ENCODE peak calls at places on chromosomes 1 and 21, in seven cellular contexts. S is CD8-positive, alpha-beta memory T cell; R is right atrium auricular region; B is adrenal gland; D is pancreas; Q is gastrocnemius medialis; I is Peyer's patch. N is an unnamed sample. For H3K4me1, the result is how much of the 10 kb centered on the place peaks cover.

GRCh38 chr21:42346441-42346840 is 4.4 kb downstream of the TFF2 start:
- DNase-seq in S (no peak), R (no peak), B (no peak), D (no peak), Q (no peak), I (no peak), N (no peak)

GRCh38 chr1:214386747-214387146 is 105.8 kb downstream of the SMYD2 start:
- DNase-seq in S (no peak), R (no peak), B (peak), D (no peak), Q (peak), I (no peak), N (no peak)

GRCh38 chr21:33968082-33968997 is 52.7 kb upstream of the ATP5PO start:
- DNase-seq in S (no peak), R (no peak), B (no peak), D (no peak), Q (no peak), I (peak), N (peak)

GRCh38 chr1:153790282-153790995 is 15.2 kb downstream of the SLC27A3 start:
- DNase-seq in S (no peak), R (peak), B (peak), D (peak), Q (peak), I (peak), N (no peak)

GRCh38 chr1:168709407-168709891 is 19.6 kb downstream of the DPT start:
- DNase-seq in S (no peak), R (no peak), B (no peak), D (peak), Q (no peak), I (no peak), N (no peak)

GRCh38 chr1:15835741-15836510 is 11.6 kb upstream of the SPEN start:
- DNase-seq in S (peak), R (peak), B (peak), D (peak), Q (peak), I (peak), N (peak)

GRCh38 chr1:185352067-185352466 is 35.0 kb upstream of the IVNS1ABP start:
- DNase-seq in S (no peak), R (no peak), B (no peak), D (no peak), Q (no peak), I (no peak), N (no peak)

GRCh38 chr1:115925511-115925910 is 50.8 kb upstream of the SLC22A15 start:
- DNase-seq in S (no peak), R (no peak), B (peak), D (no peak), Q (no peak), I (no peak), N (no peak)

GRCh38 chr1:29974345-29974744 is 738.0 kb downstream of the PTPRU start:
- DNase-seq in S (no peak), R (no peak), B (no peak), D (no peak), Q (no peak), I (no peak), N (no peak)

GRCh38 chr1:145959957-145960467 is 2.2 kb upstream of the LIX1L start:
- DNase-seq in S (no peak), R (no peak), B (no peak), D (no peak), Q (no peak), I (peak), N (no peak)
- H3K4me3 ChIP-seq in S (peak), R (peak), B (no peak), D (peak), Q (peak), I (peak), N (peak)

GRCh38 chr1:111214884-111215283 is 12.6 kb upstream of the CHI3L2 start:
- DNase-seq in S (peak), R (no peak), B (no peak), D (no peak), Q (no peak), I (no peak), N (no peak)

GRCh38 chr1:111216751-111217150 is 10.8 kb upstream of the CHI3L2 start:
- DNase-seq in S (no peak), R (no peak), B (no peak), D (no peak), Q (no peak), I (no peak), N (no peak)

GRCh38 chr1:111212634-111213335 is 12.3 kb upstream of the DENND2D start:
- DNase-seq in S (no peak), R (no peak), B (no peak), D (no peak), Q (no peak), I (no peak), N (no peak)

GRCh38 chr1:111214086-111214801 is 13.3 kb upstream of the CHI3L2 start:
- DNase-seq in S (no peak), R (no peak), B (no peak), D (no peak), Q (no peak), I (no peak), N (peak)

GRCh38 chr1:111213412-111213811 is 13.0 kb upstream of the DENND2D start:
- DNase-seq in S (no peak), R (no peak), B (no peak), D (no peak), Q (no peak), I (no peak), N (no peak)
- H3K4me1 ChIP-seq in S (half or more), R (under half), B (under half), D (under half), Q (under half), I (under half), N (under half)

DNA sequence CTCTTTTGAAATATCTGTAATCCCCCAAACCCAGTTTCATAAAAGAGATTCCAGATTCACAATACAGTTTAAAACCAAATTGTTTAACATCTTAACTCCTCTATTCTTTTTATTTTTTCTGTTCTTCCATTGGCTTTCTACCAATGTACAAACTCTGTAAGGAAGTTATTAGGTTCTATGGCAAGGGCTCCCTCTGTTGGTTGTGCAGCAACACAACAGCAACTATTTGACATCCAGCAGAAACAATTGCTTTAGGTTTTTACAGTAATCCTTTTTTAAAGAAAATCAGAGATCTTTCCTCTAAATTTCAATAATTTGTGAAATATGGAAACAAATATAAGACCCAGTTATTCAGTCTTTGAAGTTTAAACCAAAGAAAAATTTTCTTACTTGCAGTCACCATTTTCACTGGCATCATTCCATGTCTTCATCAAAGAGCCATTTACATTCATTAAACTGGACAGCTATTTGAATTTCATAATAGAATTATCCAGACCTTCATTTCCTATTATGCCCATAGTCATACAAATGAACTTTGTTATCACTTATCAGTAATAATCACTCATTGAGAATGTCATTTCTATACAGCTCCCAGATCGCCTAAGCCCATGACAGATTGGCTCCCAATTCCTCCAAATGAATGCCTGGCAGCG is 46.5 kb upstream of the RNF11 start:
- DNase-seq in S (peak), R (no peak), B (peak), D (peak), Q (no peak), I (peak), N (no peak)
- H3K4me3 ChIP-seq in S (no peak), R (no peak), B (no peak), D (no peak), Q (no peak), I (no peak), N (no peak)

DNA sequence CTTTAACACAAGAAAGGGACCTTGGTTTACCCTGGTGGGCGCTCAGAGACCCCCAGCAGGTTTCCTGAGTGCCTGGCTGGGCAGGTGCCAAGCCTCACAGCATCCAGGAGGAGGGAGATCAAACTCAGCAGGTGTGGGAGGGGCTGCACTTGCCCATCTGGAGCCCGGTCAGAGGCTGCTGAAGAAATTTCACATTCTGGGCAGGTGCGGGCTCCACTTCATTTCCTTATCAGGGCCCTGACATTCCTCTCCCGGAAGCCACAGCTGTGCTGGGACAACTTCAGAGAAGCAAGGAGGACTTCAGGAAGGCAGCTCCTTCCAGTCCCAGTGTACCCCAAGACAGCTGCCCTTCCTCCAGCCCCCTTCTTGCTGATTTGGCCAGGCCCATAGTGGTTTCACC is 82.9 kb downstream of the ITPKB start:
- DNase-seq in S (no peak), R (no peak), B (no peak), D (peak), Q (no peak), I (no peak), N (peak)
- H3K4me1 ChIP-seq in S (under half), R (under half), B (under half), D (half or more), Q (half or more), I (half or more), N (under half)

GRCh38 chr1:178749581-178750166 is 24.6 kb downstream of the RALGPS2 start:
- DNase-seq in S (no peak), R (no peak), B (no peak), D (no peak), Q (no peak), I (no peak), N (no peak)
- H3K4me3 ChIP-seq in S (no peak), R (no peak), B (no peak), D (no peak), Q (no peak), I (no peak), N (no peak)

DNA sequence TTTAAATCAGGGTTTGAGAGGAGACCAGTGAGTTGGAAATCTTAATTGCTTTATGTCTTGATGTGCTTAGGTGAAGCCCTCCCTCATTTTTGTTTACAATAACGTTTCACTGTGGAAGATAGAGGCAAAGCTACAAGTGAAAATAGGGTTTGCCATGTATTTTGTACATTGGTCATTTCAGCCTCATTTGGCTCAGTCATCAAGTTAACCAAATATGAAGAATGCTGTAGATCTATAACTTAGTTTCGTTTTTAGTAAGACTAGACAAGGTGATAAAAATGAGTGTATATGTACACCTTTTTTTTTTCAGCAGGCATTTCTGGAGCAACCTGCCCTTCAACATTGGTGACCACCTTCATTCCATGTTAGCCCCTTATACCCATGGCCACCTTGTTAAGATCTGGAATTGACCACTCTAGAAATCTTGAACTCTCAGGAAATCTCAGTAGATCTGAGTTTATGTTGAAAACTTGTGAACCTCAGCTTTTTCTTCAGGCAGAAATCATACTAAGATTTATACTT is 2.9 kb downstream of the NFYC start:
- DNase-seq in S (no peak), R (no peak), B (no peak), D (no peak), Q (no peak), I (no peak), N (no peak)
- H3K4me1 ChIP-seq in S (half or more), R (under half), B (half or more), D (under half), Q (under half), I (under half), N (under half)

DNA sequence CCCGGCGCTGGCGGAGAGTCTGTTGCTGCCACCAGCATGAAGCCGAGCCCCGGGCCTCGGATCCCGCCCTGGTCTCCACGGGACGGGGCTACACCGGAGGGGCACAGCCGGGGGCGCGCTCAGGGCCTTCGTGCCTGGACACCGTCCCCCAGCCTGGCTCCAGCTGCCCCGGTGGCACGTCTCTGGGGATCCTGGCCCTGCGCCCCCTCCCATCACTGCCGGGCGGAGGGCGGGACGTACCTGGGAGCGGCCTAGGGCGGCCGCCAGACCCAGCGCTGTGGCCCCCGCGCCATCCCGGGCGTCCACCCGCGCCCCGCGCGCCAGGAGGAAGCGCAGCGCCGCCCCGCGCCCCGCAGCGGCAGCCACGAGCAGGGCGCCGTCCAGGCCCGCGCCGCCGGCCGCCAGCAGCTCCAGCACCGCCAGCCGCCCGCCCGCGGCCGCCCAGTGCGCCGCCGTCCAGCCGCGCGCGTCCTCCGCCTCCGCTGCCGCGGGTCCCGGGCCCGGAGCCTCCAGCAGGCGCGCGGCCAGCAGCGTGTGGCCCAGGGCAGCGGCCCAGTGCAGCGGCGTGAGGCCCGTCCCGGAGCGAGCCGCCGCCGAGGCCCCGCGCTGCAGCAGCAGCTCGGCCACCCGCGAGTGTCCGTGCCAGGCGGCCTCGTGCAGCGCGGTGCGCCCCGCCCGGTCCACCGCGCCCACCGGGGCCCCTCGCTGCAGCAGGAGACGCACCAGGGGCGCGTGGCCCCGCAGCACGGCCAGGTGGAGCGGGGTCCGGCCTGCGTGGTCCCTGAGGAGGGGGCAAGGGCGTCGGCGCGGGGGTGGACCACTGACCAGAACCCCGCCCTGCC is 1.0 kb downstream of the ANKRD65 start:
- DNase-seq in S (no peak), R (no peak), B (no peak), D (no peak), Q (no peak), I (no peak), N (no peak)
- H3K4me3 ChIP-seq in S (no peak), R (peak), B (no peak), D (peak), Q (peak), I (peak), N (no peak)

N was measured in Caco-2.